ENCODE peak calls at places on chromosomes 6 and 20, in six cellular contexts. G is T-helper 1 cell; M is HuH-7; X is dermis blood vessel endothelial cell; O is GM12891; T is stimulated activated naive CD8-positive, alpha-beta T cell treated with anti-CD3 and anti-CD28 coated beads, Interleukin-15, Interleukin-2, amounts not matched to agents 100 U/mL and 50 U/mL, for 24 hours. F is an unnamed sample.

GRCh38 chr6:104413767-104414166 is 446.0 kb downstream of the HACE1 start:
- DNase-seq in G (no peak), M (no peak), X (no peak), O (no peak), T (no peak), F (no peak)

GRCh38 chr6:34671362-34671761 is 25.2 kb downstream of the ILRUN start:
- DNase-seq in G (no peak), M (no peak), X (no peak), O (no peak), T (no peak), F (no peak)

GRCh38 chr20:48921883-48922867 is 664 bp downstream of the ARFGEF2 start:
- DNase-seq in G (no peak), M (peak), X (peak), O (no peak), T (no peak), F (peak)

GRCh38 chr6:44260451-44261297 is 3.3 kb upstream of the SLC35B2 start:
- DNase-seq in G (no peak), M (no peak), X (no peak), O (no peak), T (no peak), F (no peak)

GRCh38 chr6:52152692-52153091 is 33.5 kb upstream of the IL17A start:
- DNase-seq in G (no peak), M (no peak), X (no peak), O (no peak), T (no peak), F (peak)

GRCh38 chr6:154167163-154167562 is 128.1 kb downstream of the OPRM1 start:
- DNase-seq in G (no peak), M (no peak), X (no peak), O (no peak), T (no peak), F (no peak)

GRCh38 chr6:73231986-73232391 is 6.7 kb upstream of the KHDC1L start:
- DNase-seq in G (no peak), M (no peak), X (no peak), O (no peak), T (no peak), F (no peak)

GRCh38 chr6:149934249-149935156 is 7.3 kb upstream of the ULBP2 start:
- DNase-seq in G (peak), M (peak), X (peak), O (no peak), T (peak), F (peak)